ENCODE peak calls at places on chromosomes 7 and 10, in six cellular contexts. One of them, this sample, is unnamed.

GRCh38 chr7:56092789-56093531 is at the start of gene PHKG1:
- DNase-seq in brain pericyte: peak; percentile 60
- DNase-seq in cardiac muscle cell: peak; percentile 22
- DNase-seq in AG09309: peak; percentile 72
- DNase-seq in left cardiac atrium: peak; percentile 83
- DNase-seq in stimulated activated CD4-positive, alpha-beta T cell treated with anti-CD3 and anti-CD28 coated beads, TNF-alpha, amount 100 ng/mL, for 24 hours: no peak
- DNase-seq in this sample: peak; percentile 76

GRCh38 chr7:141014091-141014490 is 661 bp downstream of the MRPS33 start:
- DNase-seq in brain pericyte: no peak
- DNase-seq in stimulated activated CD4-positive, alpha-beta T cell treated with anti-CD3 and anti-CD28 coated beads, TNF-alpha, amount 100 ng/mL, for 24 hours: no peak
- DNase-seq in cardiac muscle cell: no peak
- DNase-seq in left cardiac atrium: no peak
- DNase-seq in AG09309: no peak
- DNase-seq in this sample: no peak

GRCh38 chr10:108323274-108323798 is 1158.8 kb upstream of the SORCS1 start:
- DNase-seq in left cardiac atrium: no peak
- DNase-seq in AG09309: no peak
- DNase-seq in brain pericyte: no peak
- DNase-seq in stimulated activated CD4-positive, alpha-beta T cell treated with anti-CD3 and anti-CD28 coated beads, TNF-alpha, amount 100 ng/mL, for 24 hours: no peak
- DNase-seq in cardiac muscle cell: no peak
- DNase-seq in this sample: no peak

GRCh38 chr10:89845541-89846275 is 144.3 kb downstream of the KIF20B start:
- DNase-seq in left cardiac atrium: no peak
- DNase-seq in stimulated activated CD4-positive, alpha-beta T cell treated with anti-CD3 and anti-CD28 coated beads, TNF-alpha, amount 100 ng/mL, for 24 hours: no peak
- DNase-seq in AG09309: no peak
- DNase-seq in cardiac muscle cell: no peak
- DNase-seq in brain pericyte: no peak
- DNase-seq in this sample: no peak

GRCh38 chr7:105015631-105015965 is 1.6 kb downstream of the KMT2E start:
- DNase-seq in left cardiac atrium: peak; percentile 39
- DNase-seq in brain pericyte: no peak
- DNase-seq in AG09309: no peak
- DNase-seq in cardiac muscle cell: peak; percentile 58
- DNase-seq in stimulated activated CD4-positive, alpha-beta T cell treated with anti-CD3 and anti-CD28 coated beads, TNF-alpha, amount 100 ng/mL, for 24 hours: peak; percentile 15
- DNase-seq in this sample: peak; percentile 57

GRCh38 chr10:5511885-5512280 is 12.5 kb upstream of the CALML5 start:
- DNase-seq in brain pericyte: no peak
- DNase-seq in cardiac muscle cell: no peak
- DNase-seq in left cardiac atrium: no peak
- DNase-seq in AG09309: no peak
- DNase-seq in stimulated activated CD4-positive, alpha-beta T cell treated with anti-CD3 and anti-CD28 coated beads, TNF-alpha, amount 100 ng/mL, for 24 hours: no peak
- DNase-seq in this sample: no peak

GRCh38 chr10:116694927-116695268 is 47.5 kb downstream of the HSPA12A start:
- DNase-seq in brain pericyte: no peak
- DNase-seq in AG09309: no peak
- DNase-seq in cardiac muscle cell: no peak
- DNase-seq in stimulated activated CD4-positive, alpha-beta T cell treated with anti-CD3 and anti-CD28 coated beads, TNF-alpha, amount 100 ng/mL, for 24 hours: no peak
- DNase-seq in left cardiac atrium: no peak
- DNase-seq in this sample: no peak

GRCh38 chr10:101065479-101066145 is 3.8 kb downstream of the KAZALD1 start:
- DNase-seq in stimulated activated CD4-positive, alpha-beta T cell treated with anti-CD3 and anti-CD28 coated beads, TNF-alpha, amount 100 ng/mL, for 24 hours: no peak
- DNase-seq in brain pericyte: no peak
- DNase-seq in AG09309: no peak
- DNase-seq in cardiac muscle cell: no peak
- DNase-seq in left cardiac atrium: no peak
- DNase-seq in this sample: peak; percentile 34

GRCh38 chr7:140495514-140496097 is 16.3 kb upstream of the MKRN1 start:
- DNase-seq in stimulated activated CD4-positive, alpha-beta T cell treated with anti-CD3 and anti-CD28 coated beads, TNF-alpha, amount 100 ng/mL, for 24 hours: no peak
- DNase-seq in cardiac muscle cell: no peak
- DNase-seq in brain pericyte: no peak
- DNase-seq in left cardiac atrium: no peak
- DNase-seq in AG09309: no peak
- DNase-seq in this sample: no peak

GRCh38 chr7:134669845-134670373 is 23.3 kb downstream of the BPGM start:
- DNase-seq in stimulated activated CD4-positive, alpha-beta T cell treated with anti-CD3 and anti-CD28 coated beads, TNF-alpha, amount 100 ng/mL, for 24 hours: peak; percentile 61
- DNase-seq in left cardiac atrium: peak; percentile 62
- DNase-seq in brain pericyte: no peak
- DNase-seq in AG09309: no peak
- DNase-seq in cardiac muscle cell: peak; percentile 35
- DNase-seq in this sample: peak; percentile 75

GRCh38 chr7:121744319-121744718 is 128.6 kb upstream of the PTPRZ1 start:
- DNase-seq in stimulated activated CD4-positive, alpha-beta T cell treated with anti-CD3 and anti-CD28 coated beads, TNF-alpha, amount 100 ng/mL, for 24 hours: no peak
- DNase-seq in brain pericyte: no peak
- DNase-seq in AG09309: no peak
- DNase-seq in left cardiac atrium: no peak
- DNase-seq in cardiac muscle cell: no peak
- DNase-seq in this sample: no peak

GRCh38 chr10:91708174-91708861 is 75.4 kb upstream of the PPP1R3C start:
- DNase-seq in stimulated activated CD4-positive, alpha-beta T cell treated with anti-CD3 and anti-CD28 coated beads, TNF-alpha, amount 100 ng/mL, for 24 hours: no peak
- DNase-seq in left cardiac atrium: no peak
- DNase-seq in brain pericyte: no peak
- DNase-seq in AG09309: no peak
- DNase-seq in cardiac muscle cell: no peak
- DNase-seq in this sample: no peak

GRCh38 chr7:158238616-158239289 is 348.9 kb downstream of the PTPRN2 start:
- DNase-seq in cardiac muscle cell: no peak
- DNase-seq in brain pericyte: no peak
- DNase-seq in left cardiac atrium: no peak
- DNase-seq in AG09309: no peak
- DNase-seq in stimulated activated CD4-positive, alpha-beta T cell treated with anti-CD3 and anti-CD28 coated beads, TNF-alpha, amount 100 ng/mL, for 24 hours: no peak
- DNase-seq in this sample: no peak

GRCh38 chr10:18516851-18517250 is 134.5 kb downstream of the NSUN6 start:
- DNase-seq in AG09309: no peak
- DNase-seq in cardiac muscle cell: no peak
- DNase-seq in brain pericyte: no peak
- DNase-seq in stimulated activated CD4-positive, alpha-beta T cell treated with anti-CD3 and anti-CD28 coated beads, TNF-alpha, amount 100 ng/mL, for 24 hours: no peak
- DNase-seq in left cardiac atrium: no peak
- DNase-seq in this sample: no peak

GRCh38 chr10:124323145-124323725 is 95.5 kb downstream of the OAT start:
- DNase-seq in cardiac muscle cell: no peak
- DNase-seq in left cardiac atrium: no peak
- DNase-seq in brain pericyte: no peak
- DNase-seq in stimulated activated CD4-positive, alpha-beta T cell treated with anti-CD3 and anti-CD28 coated beads, TNF-alpha, amount 100 ng/mL, for 24 hours: no peak
- DNase-seq in AG09309: no peak
- DNase-seq in this sample: no peak

GRCh38 chr10:83698899-83699298 is 440.4 kb upstream of the GHITM start:
- DNase-seq in AG09309: no peak
- DNase-seq in left cardiac atrium: no peak
- DNase-seq in cardiac muscle cell: no peak
- DNase-seq in stimulated activated CD4-positive, alpha-beta T cell treated with anti-CD3 and anti-CD28 coated beads, TNF-alpha, amount 100 ng/mL, for 24 hours: no peak
- DNase-seq in brain pericyte: no peak
- DNase-seq in this sample: no peak

GRCh38 chr7:2982831-2983230 is 60.8 kb downstream of the CARD11 start:
- DNase-seq in brain pericyte: no peak
- DNase-seq in stimulated activated CD4-positive, alpha-beta T cell treated with anti-CD3 and anti-CD28 coated beads, TNF-alpha, amount 100 ng/mL, for 24 hours: no peak
- DNase-seq in left cardiac atrium: no peak
- DNase-seq in AG09309: no peak
- DNase-seq in cardiac muscle cell: no peak
- DNase-seq in this sample: no peak

GRCh38 chr7:39746162-39746782 is 122.9 kb downstream of the RALA start:
- DNase-seq in cardiac muscle cell: peak; percentile 76
- DNase-seq in left cardiac atrium: peak; percentile 83
- DNase-seq in brain pericyte: no peak
- DNase-seq in stimulated activated CD4-positive, alpha-beta T cell treated with anti-CD3 and anti-CD28 coated beads, TNF-alpha, amount 100 ng/mL, for 24 hours: peak; percentile 33
- DNase-seq in AG09309: no peak
- DNase-seq in this sample: peak; percentile 81

GRCh38 chr7:99024066-99024465 is 119.8 kb downstream of the SMURF1 start:
- DNase-seq in stimulated activated CD4-positive, alpha-beta T cell treated with anti-CD3 and anti-CD28 coated beads, TNF-alpha, amount 100 ng/mL, for 24 hours: no peak
- DNase-seq in cardiac muscle cell: no peak
- DNase-seq in left cardiac atrium: no peak
- DNase-seq in AG09309: no peak
- DNase-seq in brain pericyte: no peak
- DNase-seq in this sample: no peak

GRCh38 chr10:21919906-21920305 is 83.6 kb downstream of the DNAJC1 start:
- DNase-seq in left cardiac atrium: no peak
- DNase-seq in AG09309: no peak
- DNase-seq in stimulated activated CD4-positive, alpha-beta T cell treated with anti-CD3 and anti-CD28 coated beads, TNF-alpha, amount 100 ng/mL, for 24 hours: no peak
- DNase-seq in brain pericyte: no peak
- DNase-seq in cardiac muscle cell: no peak
- DNase-seq in this sample: no peak

GRCh38 chr10:114221235-114221634 is 17.8 kb upstream of the VWA2 start:
- DNase-seq in brain pericyte: no peak
- DNase-seq in left cardiac atrium: no peak
- DNase-seq in stimulated activated CD4-positive, alpha-beta T cell treated with anti-CD3 and anti-CD28 coated beads, TNF-alpha, amount 100 ng/mL, for 24 hours: no peak
- DNase-seq in AG09309: no peak
- DNase-seq in cardiac muscle cell: no peak
- DNase-seq in this sample: no peak

GRCh38 chr10:50508315-50509051 is 115.3 kb downstream of the SGMS1 start:
- DNase-seq in brain pericyte: no peak
- DNase-seq in cardiac muscle cell: no peak
- DNase-seq in AG09309: no peak
- DNase-seq in left cardiac atrium: no peak
- DNase-seq in stimulated activated CD4-positive, alpha-beta T cell treated with anti-CD3 and anti-CD28 coated beads, TNF-alpha, amount 100 ng/mL, for 24 hours: no peak
- DNase-seq in this sample: no peak

GRCh38 chr10:85642421-85643170 is 724.0 kb downstream of the GRID1 start:
- DNase-seq in cardiac muscle cell: no peak
- DNase-seq in left cardiac atrium: no peak
- DNase-seq in brain pericyte: no peak
- DNase-seq in AG09309: peak; percentile 2
- DNase-seq in stimulated activated CD4-positive, alpha-beta T cell treated with anti-CD3 and anti-CD28 coated beads, TNF-alpha, amount 100 ng/mL, for 24 hours: no peak
- DNase-seq in this sample: no peak

GRCh38 chr10:99782447-99783286 is at the start of gene ABCC2:
- DNase-seq in left cardiac atrium: no peak
- DNase-seq in stimulated activated CD4-positive, alpha-beta T cell treated with anti-CD3 and anti-CD28 coated beads, TNF-alpha, amount 100 ng/mL, for 24 hours: no peak
- DNase-seq in brain pericyte: no peak
- DNase-seq in AG09309: no peak
- DNase-seq in cardiac muscle cell: no peak
- DNase-seq in this sample: no peak

GRCh38 chr10:108736111-108736510 is 1187.2 kb downstream of the XPNPEP1 start:
- DNase-seq in left cardiac atrium: no peak
- DNase-seq in cardiac muscle cell: no peak
- DNase-seq in stimulated activated CD4-positive, alpha-beta T cell treated with anti-CD3 and anti-CD28 coated beads, TNF-alpha, amount 100 ng/mL, for 24 hours: no peak
- DNase-seq in AG09309: no peak
- DNase-seq in brain pericyte: no peak
- DNase-seq in this sample: no peak

GRCh38 chr7:3899559-3899991 is 598.5 kb downstream of the SDK1 start:
- DNase-seq in AG09309: no peak
- DNase-seq in stimulated activated CD4-positive, alpha-beta T cell treated with anti-CD3 and anti-CD28 coated beads, TNF-alpha, amount 100 ng/mL, for 24 hours: no peak
- DNase-seq in brain pericyte: no peak
- DNase-seq in left cardiac atrium: no peak
- DNase-seq in cardiac muscle cell: no peak
- DNase-seq in this sample: no peak

GRCh38 chr10:89516149-89516832 is 19.1 kb downstream of the SLC16A12 start:
- DNase-seq in brain pericyte: no peak
- DNase-seq in stimulated activated CD4-positive, alpha-beta T cell treated with anti-CD3 and anti-CD28 coated beads, TNF-alpha, amount 100 ng/mL, for 24 hours: no peak
- DNase-seq in cardiac muscle cell: peak; percentile 67
- DNase-seq in left cardiac atrium: peak; percentile 79
- DNase-seq in AG09309: peak; percentile 66
- DNase-seq in this sample: no peak

GRCh38 chr10:71085689-71086438 is 126.5 kb upstream of the UNC5B start:
- DNase-seq in brain pericyte: no peak
- DNase-seq in left cardiac atrium: no peak
- DNase-seq in stimulated activated CD4-positive, alpha-beta T cell treated with anti-CD3 and anti-CD28 coated beads, TNF-alpha, amount 100 ng/mL, for 24 hours: no peak
- DNase-seq in cardiac muscle cell: no peak
- DNase-seq in AG09309: no peak
- DNase-seq in this sample: no peak

GRCh38 chr7:128099204-128099671 is 68.0 kb upstream of the LRRC4 start:
- DNase-seq in stimulated activated CD4-positive, alpha-beta T cell treated with anti-CD3 and anti-CD28 coated beads, TNF-alpha, amount 100 ng/mL, for 24 hours: no peak
- DNase-seq in brain pericyte: no peak
- DNase-seq in left cardiac atrium: no peak
- DNase-seq in AG09309: peak; percentile 3
- DNase-seq in cardiac muscle cell: no peak
- DNase-seq in this sample: no peak

GRCh38 chr10:3777876-3778707 is 6.9 kb downstream of the KLF6 start:
- DNase-seq in AG09309: no peak
- DNase-seq in stimulated activated CD4-positive, alpha-beta T cell treated with anti-CD3 and anti-CD28 coated beads, TNF-alpha, amount 100 ng/mL, for 24 hours: no peak
- DNase-seq in brain pericyte: no peak
- DNase-seq in cardiac muscle cell: no peak
- DNase-seq in left cardiac atrium: no peak
- DNase-seq in this sample: no peak

GRCh38 chr7:23191022-23191421 is 9.2 kb downstream of the NUP42 start:
- DNase-seq in cardiac muscle cell: no peak
- DNase-seq in AG09309: no peak
- DNase-seq in brain pericyte: no peak
- DNase-seq in left cardiac atrium: no peak
- DNase-seq in stimulated activated CD4-positive, alpha-beta T cell treated with anti-CD3 and anti-CD28 coated beads, TNF-alpha, amount 100 ng/mL, for 24 hours: no peak
- DNase-seq in this sample: peak; percentile 78

GRCh38 chr7:21076054-21076453 is 289.4 kb upstream of the SP8 start:
- DNase-seq in left cardiac atrium: no peak
- DNase-seq in brain pericyte: no peak
- DNase-seq in stimulated activated CD4-positive, alpha-beta T cell treated with anti-CD3 and anti-CD28 coated beads, TNF-alpha, amount 100 ng/mL, for 24 hours: no peak
- DNase-seq in cardiac muscle cell: peak; percentile 82
- DNase-seq in AG09309: no peak
- DNase-seq in this sample: no peak

GRCh38 chr10:51642591-51642990 is 56.8 kb downstream of the CSTF2T start:
- DNase-seq in AG09309: no peak
- DNase-seq in cardiac muscle cell: no peak
- DNase-seq in brain pericyte: no peak
- DNase-seq in left cardiac atrium: no peak
- DNase-seq in stimulated activated CD4-positive, alpha-beta T cell treated with anti-CD3 and anti-CD28 coated beads, TNF-alpha, amount 100 ng/mL, for 24 hours: no peak
- DNase-seq in this sample: no peak

GRCh38 chr10:106930751-106931150 is 233.8 kb downstream of the SORCS1 start:
- DNase-seq in left cardiac atrium: no peak
- DNase-seq in cardiac muscle cell: no peak
- DNase-seq in stimulated activated CD4-positive, alpha-beta T cell treated with anti-CD3 and anti-CD28 coated beads, TNF-alpha, amount 100 ng/mL, for 24 hours: no peak
- DNase-seq in brain pericyte: no peak
- DNase-seq in AG09309: no peak
- DNase-seq in this sample: no peak

GRCh38 chr10:121310151-121310711 is 288.0 kb downstream of the FGFR2 start:
- DNase-seq in AG09309: no peak
- DNase-seq in stimulated activated CD4-positive, alpha-beta T cell treated with anti-CD3 and anti-CD28 coated beads, TNF-alpha, amount 100 ng/mL, for 24 hours: no peak
- DNase-seq in left cardiac atrium: no peak
- DNase-seq in cardiac muscle cell: no peak
- DNase-seq in brain pericyte: no peak
- DNase-seq in this sample: no peak

GRCh38 chr10:11472158-11472753 is 139.2 kb downstream of the USP6NL start:
- DNase-seq in stimulated activated CD4-positive, alpha-beta T cell treated with anti-CD3 and anti-CD28 coated beads, TNF-alpha, amount 100 ng/mL, for 24 hours: peak; percentile 61
- DNase-seq in left cardiac atrium: peak; percentile 54
- DNase-seq in brain pericyte: peak; percentile 16
- DNase-seq in AG09309: no peak
- DNase-seq in cardiac muscle cell: peak; percentile 77
- DNase-seq in this sample: peak; percentile 55

GRCh38 chr10:61834519-61834918 is 67.0 kb upstream of the ARID5B start:
- DNase-seq in cardiac muscle cell: no peak
- DNase-seq in brain pericyte: no peak
- DNase-seq in left cardiac atrium: no peak
- DNase-seq in stimulated activated CD4-positive, alpha-beta T cell treated with anti-CD3 and anti-CD28 coated beads, TNF-alpha, amount 100 ng/mL, for 24 hours: no peak
- DNase-seq in AG09309: no peak
- DNase-seq in this sample: no peak

GRCh38 chr10:79285315-79286185 is 61.7 kb upstream of the PPIF start:
- DNase-seq in left cardiac atrium: no peak
- DNase-seq in stimulated activated CD4-positive, alpha-beta T cell treated with anti-CD3 and anti-CD28 coated beads, TNF-alpha, amount 100 ng/mL, for 24 hours: no peak
- DNase-seq in brain pericyte: no peak
- DNase-seq in AG09309: no peak
- DNase-seq in cardiac muscle cell: no peak
- DNase-seq in this sample: no peak

GRCh38 chr7:141455686-141456085 is 95.5 kb upstream of the AGK start:
- DNase-seq in left cardiac atrium: no peak
- DNase-seq in brain pericyte: no peak
- DNase-seq in cardiac muscle cell: no peak
- DNase-seq in AG09309: no peak
- DNase-seq in stimulated activated CD4-positive, alpha-beta T cell treated with anti-CD3 and anti-CD28 coated beads, TNF-alpha, amount 100 ng/mL, for 24 hours: no peak
- DNase-seq in this sample: no peak

GRCh38 chr7:24227068-24227467 is 56.9 kb upstream of the NPY start:
- DNase-seq in AG09309: no peak
- DNase-seq in brain pericyte: no peak
- DNase-seq in left cardiac atrium: no peak
- DNase-seq in stimulated activated CD4-positive, alpha-beta T cell treated with anti-CD3 and anti-CD28 coated beads, TNF-alpha, amount 100 ng/mL, for 24 hours: no peak
- DNase-seq in cardiac muscle cell: peak; percentile 10
- DNase-seq in this sample: peak; percentile 60

This sample was measured in BE2C.